ENCODE peak calls at places on chromosomes 3 and 15, in six cellular contexts. Q is D341Med, J is mesendoderm, U is EL, G is NCI-H460, B is activated T-cell treated with anti-CD3 and anti-CD28 coated beads for 4 hours. X is an unnamed sample.

GRCh38 chr3:18098960-18099587 is 326.1 kb downstream of the SATB1 start:
- DNase-seq in Q (no peak), J (peak; percentile 93), U (peak; percentile 98), G (peak; percentile 68), B (no peak), X (peak; percentile 50)

GRCh38 chr3:31999902-32000439 is 18.4 kb downstream of the ZNF860 start:
- DNase-seq in Q (no peak), J (no peak), U (no peak), G (no peak), B (no peak), X (no peak)

GRCh38 chr3:15300318-15301078 is 31.9 kb downstream of the SH3BP5 start:
- DNase-seq in Q (no peak), J (peak; percentile 51), U (peak; percentile 90), G (no peak), B (no peak), X (peak; percentile 71)

GRCh38 chr3:151895478-151895877 is 22.0 kb downstream of the SUCNR1 start:
- DNase-seq in Q (no peak), J (peak; percentile 92), U (no peak), G (no peak), B (no peak), X (no peak)

GRCh38 chr15:41620536-41621199 is 39.5 kb upstream of the MGA start:
- DNase-seq in Q (no peak), J (peak; percentile 52), U (no peak), G (no peak), B (no peak), X (peak; percentile 13)

GRCh38 chr3:190306513-190307163 is 15.6 kb downstream of the CLDN1 start:
- DNase-seq in Q (no peak), J (no peak), U (no peak), G (peak; percentile 56), B (no peak), X (peak; percentile 52)

GRCh38 chr3:35653347-35653746 is 14.0 kb downstream of the ARPP21 start:
- DNase-seq in Q (no peak), J (no peak), U (no peak), G (no peak), B (no peak), X (no peak)

GRCh38 chr15:73318463-73319351 is 50.1 kb downstream of the HCN4 start:
- DNase-seq in Q (no peak), J (peak; percentile 77), U (no peak), G (no peak), B (no peak), X (no peak)

GRCh38 chr15:38651328-38652038 is 86.9 kb upstream of the RASGRP1 start:
- DNase-seq in Q (no peak), J (peak; percentile 57), U (no peak), G (no peak), B (peak; percentile 46), X (no peak)